ENCODE peak calls at places on chromosome 9, in five cellular contexts. L is stimulated activated naive B cell treated with anti-CD40 and anti-IgM and Interleukin-4, amounts not matched to agents 10 μg/mL and 1 μg/mL and 100 μg/mL, for 72 hours; F is naive thymus-derived CD8-positive, alpha-beta T cell; H is heart left ventricle; G is K562. X is an unnamed sample.

GRCh38 chr9:134422301-134422700 is 96.0 kb downstream of the RXRA start:
- ATAC-seq in L (no peak), F (no peak), H (peak), G (no peak), X (peak)

GRCh38 chr9:15271403-15271802 is 35.6 kb downstream of the TTC39B start:
- ATAC-seq in L (no peak), F (no peak), H (no peak), G (peak), X (peak)

GRCh38 chr9:70510157-70510770 is 95.8 kb upstream of the KLF9 start:
- ATAC-seq in L (no peak), F (no peak), H (peak), G (peak), X (no peak)

GRCh38 chr9:23088932-23089364 is 642.3 kb downstream of the DMRTA1 start:
- ATAC-seq in L (no peak), F (no peak), H (no peak), G (no peak), X (peak)

GRCh38 chr9:75591972-75592371 is 298.5 kb upstream of the PCSK5 start:
- ATAC-seq in L (no peak), F (no peak), H (peak), G (no peak), X (no peak)

GRCh38 chr9:37967272-37967581 is 63.3 kb upstream of the SLC25A51 start:
- ATAC-seq in L (no peak), F (no peak), H (no peak), G (no peak), X (no peak)

GRCh38 chr9:123164285-123164684 is 104.1 kb downstream of the STRBP start:
- ATAC-seq in L (no peak), F (no peak), H (no peak), G (no peak), X (no peak)

GRCh38 chr9:86575825-86576488 is 221.7 kb upstream of the TUT7 start:
- ATAC-seq in L (peak), F (no peak), H (peak), G (no peak), X (no peak)

GRCh38 chr9:125687464-125687863 is 19.5 kb downstream of the MAPKAP1 start:
- ATAC-seq in L (no peak), F (no peak), H (no peak), G (no peak), X (no peak)

X was measured in stimulated activated memory B cell treated with anti-CD40 and anti-IgM and Interleukin-4, amounts not matched to agents 10 μg/mL and 1 μg/mL and 100 μg/mL, for 72 hours.